ENCODE peak calls at places on chromosomes 16 and 17, in nine cellular contexts. One of them, this sample, is unnamed.
A peak's percentile ranks its signal among the peaks of the same experiment; 100 is the strongest.

GRCh38 chr17:70906808-70907207 is 737.5 kb downstream of the KCNJ2 start:
- DNase-seq in WTC11: no peak
- DNase-seq in neural progenitor cell: peak; percentile 64
- DNase-seq in nephron progenitor cell: no peak
- DNase-seq in GM23338: peak; percentile 12
- DNase-seq in NB4: no peak
- DNase-seq in adrenal gland: no peak
- DNase-seq in K562: no peak
- DNase-seq in fibroblast of the aortic adventitia: peak; percentile 52
- DNase-seq in this sample: no peak

GRCh38 chr17:69575346-69575761 is 160.9 kb downstream of the MAP2K6 start:
- DNase-seq in WTC11: no peak
- DNase-seq in neural progenitor cell: peak; percentile 43
- DNase-seq in nephron progenitor cell: no peak
- DNase-seq in GM23338: no peak
- DNase-seq in NB4: no peak
- DNase-seq in adrenal gland: no peak
- DNase-seq in K562: no peak
- DNase-seq in fibroblast of the aortic adventitia: peak; percentile 86
- DNase-seq in this sample: no peak

GRCh38 chr17:81200695-81201580 is 21.8 kb downstream of the CEP131 start:
- DNase-seq in WTC11: no peak
- DNase-seq in neural progenitor cell: peak; percentile 62
- DNase-seq in nephron progenitor cell: peak; percentile 45
- DNase-seq in GM23338: peak; percentile 73
- DNase-seq in NB4: peak; percentile 79
- DNase-seq in adrenal gland: peak; percentile 55
- DNase-seq in K562: peak; percentile 82
- DNase-seq in fibroblast of the aortic adventitia: peak; percentile 85
- DNase-seq in this sample: peak; percentile 71

GRCh38 chr17:79699386-79700036 is 31.2 kb upstream of the ENPP7 start:
- DNase-seq in WTC11: peak; percentile 60
- DNase-seq in neural progenitor cell: no peak
- DNase-seq in nephron progenitor cell: no peak
- DNase-seq in GM23338: peak; percentile 48
- DNase-seq in NB4: no peak
- DNase-seq in adrenal gland: no peak
- DNase-seq in K562: no peak
- DNase-seq in fibroblast of the aortic adventitia: no peak
- DNase-seq in this sample: no peak

GRCh38 chr16:8682551-8683259 is 8.3 kb downstream of the ABAT start:
- DNase-seq in WTC11: no peak
- DNase-seq in neural progenitor cell: no peak
- DNase-seq in nephron progenitor cell: no peak
- DNase-seq in GM23338: no peak
- DNase-seq in NB4: no peak
- DNase-seq in adrenal gland: no peak
- DNase-seq in K562: no peak
- DNase-seq in fibroblast of the aortic adventitia: no peak
- DNase-seq in this sample: no peak

GRCh38 chr16:52212841-52213240 is 334.1 kb downstream of the TOX3 start:
- DNase-seq in WTC11: no peak
- DNase-seq in neural progenitor cell: no peak
- DNase-seq in nephron progenitor cell: no peak
- DNase-seq in GM23338: no peak
- DNase-seq in NB4: no peak
- DNase-seq in adrenal gland: no peak
- DNase-seq in K562: no peak
- DNase-seq in fibroblast of the aortic adventitia: no peak
- DNase-seq in this sample: no peak

GRCh38 chr16:30374538-30374937 is at the start of gene MYL11:
- DNase-seq in WTC11: no peak
- DNase-seq in neural progenitor cell: no peak
- DNase-seq in nephron progenitor cell: no peak
- DNase-seq in GM23338: no peak
- DNase-seq in NB4: no peak
- DNase-seq in adrenal gland: no peak
- DNase-seq in K562: no peak
- DNase-seq in fibroblast of the aortic adventitia: no peak
- DNase-seq in this sample: no peak

GRCh38 chr17:78789663-78790181 is 7.6 kb upstream of the CYTH1 start:
- DNase-seq in WTC11: no peak
- DNase-seq in neural progenitor cell: no peak
- DNase-seq in nephron progenitor cell: no peak
- DNase-seq in GM23338: no peak
- DNase-seq in NB4: no peak
- DNase-seq in adrenal gland: peak; percentile 59
- DNase-seq in K562: no peak
- DNase-seq in fibroblast of the aortic adventitia: peak; percentile 84
- DNase-seq in this sample: no peak

GRCh38 chr17:66716236-66717026 is 118.5 kb upstream of the CACNG5 start:
- DNase-seq in WTC11: no peak
- DNase-seq in neural progenitor cell: peak; percentile 42
- DNase-seq in nephron progenitor cell: peak; percentile 22
- DNase-seq in GM23338: peak; percentile 70
- DNase-seq in NB4: no peak
- DNase-seq in adrenal gland: no peak
- DNase-seq in K562: no peak
- DNase-seq in fibroblast of the aortic adventitia: peak; percentile 34
- DNase-seq in this sample: peak; percentile 54

GRCh38 chr16:9091867-9092281 is 430 bp downstream of the HAPSTR1 start:
- DNase-seq in WTC11: peak; percentile 31
- DNase-seq in neural progenitor cell: no peak
- DNase-seq in nephron progenitor cell: no peak
- DNase-seq in GM23338: no peak
- DNase-seq in NB4: peak; percentile 53
- DNase-seq in adrenal gland: no peak
- DNase-seq in K562: peak; percentile 45
- DNase-seq in fibroblast of the aortic adventitia: no peak
- DNase-seq in this sample: peak; percentile 28

GRCh38 chr17:27654654-27655524 is 23.9 kb downstream of the LGALS9 start:
- DNase-seq in WTC11: peak; percentile 91
- DNase-seq in neural progenitor cell: peak; percentile 86
- DNase-seq in nephron progenitor cell: peak; percentile 86
- DNase-seq in GM23338: peak; percentile 93
- DNase-seq in NB4: peak; percentile 88
- DNase-seq in adrenal gland: peak; percentile 75
- DNase-seq in K562: peak; percentile 91
- DNase-seq in fibroblast of the aortic adventitia: peak; percentile 59
- DNase-seq in this sample: peak; percentile 87

GRCh38 chr17:48241131-48241591 is 133.6 kb downstream of the SNX11 start:
- DNase-seq in WTC11: no peak
- DNase-seq in neural progenitor cell: no peak
- DNase-seq in nephron progenitor cell: peak; percentile 46
- DNase-seq in GM23338: no peak
- DNase-seq in NB4: peak; percentile 88
- DNase-seq in adrenal gland: peak; percentile 24
- DNase-seq in K562: peak; percentile 91
- DNase-seq in fibroblast of the aortic adventitia: peak; percentile 80
- DNase-seq in this sample: no peak

GRCh38 chr17:19362293-19363113 is at the start of gene B9D1:
- DNase-seq in WTC11: peak; percentile 94
- DNase-seq in neural progenitor cell: peak; percentile 92
- DNase-seq in nephron progenitor cell: peak; percentile 93
- DNase-seq in GM23338: peak; percentile 93
- DNase-seq in NB4: peak; percentile 90
- DNase-seq in adrenal gland: peak; percentile 96
- DNase-seq in K562: peak; percentile 91
- DNase-seq in fibroblast of the aortic adventitia: peak; percentile 93
- DNase-seq in this sample: peak; percentile 91

GRCh38 chr16:65406076-65406475 is 284.2 kb upstream of the CDH11 start:
- DNase-seq in WTC11: no peak
- DNase-seq in neural progenitor cell: no peak
- DNase-seq in nephron progenitor cell: no peak
- DNase-seq in GM23338: no peak
- DNase-seq in NB4: no peak
- DNase-seq in adrenal gland: no peak
- DNase-seq in K562: no peak
- DNase-seq in fibroblast of the aortic adventitia: no peak
- DNase-seq in this sample: no peak

GRCh38 chr16:22023505-22023904 is 15.6 kb downstream of the MOSMO start:
- DNase-seq in WTC11: no peak
- DNase-seq in neural progenitor cell: no peak
- DNase-seq in nephron progenitor cell: no peak
- DNase-seq in GM23338: peak; percentile 12
- DNase-seq in NB4: no peak
- DNase-seq in adrenal gland: no peak
- DNase-seq in K562: no peak
- DNase-seq in fibroblast of the aortic adventitia: no peak
- DNase-seq in this sample: no peak

GRCh38 chr17:82317394-82318168 is at the start of gene CD7:
- DNase-seq in WTC11: no peak
- DNase-seq in neural progenitor cell: no peak
- DNase-seq in nephron progenitor cell: no peak
- DNase-seq in GM23338: no peak
- DNase-seq in NB4: no peak
- DNase-seq in adrenal gland: no peak
- DNase-seq in K562: no peak
- DNase-seq in fibroblast of the aortic adventitia: no peak
- DNase-seq in this sample: no peak

GRCh38 chr16:2282866-2283555 is 15.1 kb upstream of the RNPS1 start:
- DNase-seq in WTC11: no peak
- DNase-seq in neural progenitor cell: no peak
- DNase-seq in nephron progenitor cell: no peak
- DNase-seq in GM23338: no peak
- DNase-seq in NB4: no peak
- DNase-seq in adrenal gland: no peak
- DNase-seq in K562: no peak
- DNase-seq in fibroblast of the aortic adventitia: no peak
- DNase-seq in this sample: no peak

GRCh38 chr16:6573577-6573976 is 759.1 kb upstream of the RBFOX1 start:
- DNase-seq in WTC11: no peak
- DNase-seq in neural progenitor cell: peak; percentile 79
- DNase-seq in nephron progenitor cell: peak; percentile 68
- DNase-seq in GM23338: peak; percentile 68
- DNase-seq in NB4: peak; percentile 6
- DNase-seq in adrenal gland: peak; percentile 27
- DNase-seq in K562: peak; percentile 23
- DNase-seq in fibroblast of the aortic adventitia: no peak
- DNase-seq in this sample: peak; percentile 69

GRCh38 chr17:61000911-61001310 is 323.3 kb downstream of the BCAS3 start:
- DNase-seq in WTC11: no peak
- DNase-seq in neural progenitor cell: peak; percentile 45
- DNase-seq in nephron progenitor cell: no peak
- DNase-seq in GM23338: peak; percentile 58
- DNase-seq in NB4: peak; percentile 19
- DNase-seq in adrenal gland: no peak
- DNase-seq in K562: peak; percentile 1
- DNase-seq in fibroblast of the aortic adventitia: peak; percentile 68
- DNase-seq in this sample: no peak
- TF ChIP-seq CTCF in WTC11: no peak
- TF ChIP-seq CTCF in neural progenitor cell: peak; percentile 47
- TF ChIP-seq CTCF in nephron progenitor cell: no peak
- TF ChIP-seq CTCF in GM23338: peak; percentile 29
- TF ChIP-seq CTCF in NB4: no peak
- TF ChIP-seq CTCF in adrenal gland: peak; percentile 37
- TF ChIP-seq CTCF in K562: no peak
- TF ChIP-seq CTCF in fibroblast of the aortic adventitia: peak; percentile 56
- TF ChIP-seq CTCF in this sample: no peak

DNA sequence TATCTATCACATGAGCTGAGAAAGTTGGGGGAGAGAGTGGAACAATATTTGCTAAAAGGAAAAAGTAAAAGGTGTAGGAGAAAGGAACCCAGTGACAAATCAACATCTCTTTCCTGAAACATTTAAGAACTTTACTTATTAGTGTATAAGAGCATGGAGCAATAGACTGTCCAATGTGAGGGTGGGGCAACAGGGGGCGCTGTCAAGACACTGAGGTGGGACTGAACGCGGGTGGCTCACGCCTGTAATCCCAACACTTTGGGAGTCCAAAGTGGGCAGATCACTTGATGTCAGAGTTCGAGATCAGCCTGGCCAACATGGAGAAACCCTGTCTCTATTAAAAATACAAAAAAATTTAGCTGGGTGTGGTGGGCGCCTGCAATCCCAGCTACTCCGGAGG is 21.2 kb downstream of the PCTP start:
- DNase-seq in WTC11: no peak
- DNase-seq in neural progenitor cell: no peak
- DNase-seq in nephron progenitor cell: no peak
- DNase-seq in GM23338: no peak
- DNase-seq in NB4: peak; percentile 14
- DNase-seq in adrenal gland: no peak
- DNase-seq in K562: no peak
- DNase-seq in fibroblast of the aortic adventitia: no peak
- DNase-seq in this sample: no peak
- TF ChIP-seq CTCF in WTC11: no peak
- TF ChIP-seq CTCF in neural progenitor cell: peak; percentile 15
- TF ChIP-seq CTCF in nephron progenitor cell: no peak
- TF ChIP-seq CTCF in GM23338: peak; percentile 52
- TF ChIP-seq CTCF in NB4: no peak
- TF ChIP-seq CTCF in adrenal gland: no peak
- TF ChIP-seq CTCF in K562: no peak
- TF ChIP-seq CTCF in fibroblast of the aortic adventitia: no peak
- TF ChIP-seq CTCF in this sample: no peak

GRCh38 chr16:88844412-88845118 is 12.2 kb downstream of the GALNS start:
- DNase-seq in WTC11: peak; percentile 31
- DNase-seq in neural progenitor cell: peak; percentile 17
- DNase-seq in nephron progenitor cell: no peak
- DNase-seq in GM23338: peak; percentile 60
- DNase-seq in NB4: peak; percentile 49
- DNase-seq in adrenal gland: no peak
- DNase-seq in K562: no peak
- DNase-seq in fibroblast of the aortic adventitia: no peak
- DNase-seq in this sample: no peak
- TF ChIP-seq CTCF in WTC11: no peak
- TF ChIP-seq CTCF in neural progenitor cell: peak; percentile 30
- TF ChIP-seq CTCF in nephron progenitor cell: peak; percentile 18
- TF ChIP-seq CTCF in GM23338: peak; percentile 32
- TF ChIP-seq CTCF in NB4: peak; percentile 34
- TF ChIP-seq CTCF in adrenal gland: no peak
- TF ChIP-seq CTCF in K562: peak; percentile 20
- TF ChIP-seq CTCF in fibroblast of the aortic adventitia: no peak
- TF ChIP-seq CTCF in this sample: no peak

GRCh38 chr17:12850996-12851395 is 61.7 kb downstream of the ARHGAP44 start:
- DNase-seq in WTC11: no peak
- DNase-seq in neural progenitor cell: no peak
- DNase-seq in nephron progenitor cell: no peak
- DNase-seq in GM23338: no peak
- DNase-seq in NB4: no peak
- DNase-seq in adrenal gland: no peak
- DNase-seq in K562: no peak
- DNase-seq in fibroblast of the aortic adventitia: no peak
- DNase-seq in this sample: no peak

GRCh38 chr17:12857592-12857991 is 68.3 kb downstream of the ARHGAP44 start:
- DNase-seq in WTC11: no peak
- DNase-seq in neural progenitor cell: no peak
- DNase-seq in nephron progenitor cell: no peak
- DNase-seq in GM23338: no peak
- DNase-seq in NB4: no peak
- DNase-seq in adrenal gland: no peak
- DNase-seq in K562: no peak
- DNase-seq in fibroblast of the aortic adventitia: no peak
- DNase-seq in this sample: no peak

GRCh38 chr17:12856451-12856850 is 67.2 kb downstream of the ARHGAP44 start:
- DNase-seq in WTC11: no peak
- DNase-seq in neural progenitor cell: no peak
- DNase-seq in nephron progenitor cell: no peak
- DNase-seq in GM23338: no peak
- DNase-seq in NB4: peak; percentile 84
- DNase-seq in adrenal gland: no peak
- DNase-seq in K562: no peak
- DNase-seq in fibroblast of the aortic adventitia: no peak
- DNase-seq in this sample: no peak

GRCh38 chr17:12851901-12852435 is 62.7 kb downstream of the ARHGAP44 start:
- DNase-seq in WTC11: no peak
- DNase-seq in neural progenitor cell: no peak
- DNase-seq in nephron progenitor cell: no peak
- DNase-seq in GM23338: no peak
- DNase-seq in NB4: peak; percentile 28
- DNase-seq in adrenal gland: no peak
- DNase-seq in K562: no peak
- DNase-seq in fibroblast of the aortic adventitia: no peak
- DNase-seq in this sample: no peak

GRCh38 chr17:12853921-12854320 is 64.6 kb downstream of the ARHGAP44 start:
- DNase-seq in WTC11: no peak
- DNase-seq in neural progenitor cell: no peak
- DNase-seq in nephron progenitor cell: no peak
- DNase-seq in GM23338: peak; percentile 36
- DNase-seq in NB4: no peak
- DNase-seq in adrenal gland: no peak
- DNase-seq in K562: no peak
- DNase-seq in fibroblast of the aortic adventitia: no peak
- DNase-seq in this sample: no peak
- TF ChIP-seq CTCF in WTC11: no peak
- TF ChIP-seq CTCF in neural progenitor cell: no peak
- TF ChIP-seq CTCF in nephron progenitor cell: no peak
- TF ChIP-seq CTCF in GM23338: no peak
- TF ChIP-seq CTCF in NB4: no peak
- TF ChIP-seq CTCF in adrenal gland: no peak
- TF ChIP-seq CTCF in K562: no peak
- TF ChIP-seq CTCF in fibroblast of the aortic adventitia: no peak
- TF ChIP-seq CTCF in this sample: no peak